ENCODE peak calls at places on chromosomes 6 and 20, in four cellular contexts. B is IMR-90, D is neuronal stem cell, W is mesenchymal stem cell. S is an unnamed sample.

GRCh38 chr20:38291961-38292360 is 12.0 kb upstream of the BPI start:
- DNase-seq in B (no peak), D (no peak), W (no peak), S (no peak)

GRCh38 chr6:5899216-5900045 is 107.3 kb downstream of the NRN1 start:
- DNase-seq in B (no peak), D (no peak), W (no peak), S (no peak)

GRCh38 chr6:142210606-142211005 is 63.5 kb downstream of the VTA1 start:
- DNase-seq in B (peak), D (no peak), W (no peak), S (no peak)

GRCh38 chr6:110613356-110613755 is 136.9 kb upstream of the SLC22A16 start:
- DNase-seq in B (no peak), D (no peak), W (no peak), S (no peak)

GRCh38 chr6:41193884-41194283 is 7.1 kb downstream of the TREML2 start:
- DNase-seq in B (no peak), D (no peak), W (no peak), S (peak)

GRCh38 chr6:40626886-40627285 is 39.7 kb upstream of the LRFN2 start:
- DNase-seq in B (no peak), D (no peak), W (peak), S (no peak)

GRCh38 chr20:34364013-34364382 is 925 bp downstream of the ITCH start:
- DNase-seq in B (peak), D (no peak), W (peak), S (no peak)

GRCh38 chr20:17875106-17875980 is 93.3 kb downstream of the SNX5 start:
- DNase-seq in B (peak), D (no peak), W (no peak), S (no peak)

GRCh38 chr20:49888341-49889244 is 26.7 kb downstream of the SPATA2 start:
- DNase-seq in B (peak), D (peak), W (peak), S (peak)

GRCh38 chr6:118632359-118632758 is 19.0 kb downstream of the CEP85L start:
- DNase-seq in B (no peak), D (no peak), W (no peak), S (no peak)

GRCh38 chr20:1388706-1389483 is 4.0 kb downstream of the FKBP1A start:
- DNase-seq in B (no peak), D (no peak), W (no peak), S (no peak)

GRCh38 chr6:136114661-136115060 is 135.4 kb downstream of the MTFR2 start:
- DNase-seq in B (no peak), D (no peak), W (no peak), S (no peak)

GRCh38 chr6:108350528-108350927 is 55.7 kb downstream of the AFG1L start:
- DNase-seq in B (no peak), D (no peak), W (no peak), S (no peak)

GRCh38 chr6:121691126-121691540 is 255.7 kb downstream of the GJA1 start:
- DNase-seq in B (peak), D (no peak), W (no peak), S (no peak)

GRCh38 chr6:18307006-18307405 is 42.7 kb upstream of the DEK start:
- DNase-seq in B (peak), D (no peak), W (peak), S (no peak)

GRCh38 chr20:9200196-9200595 is 131.3 kb downstream of the PLCB4 start:
- DNase-seq in B (no peak), D (no peak), W (peak), S (no peak)

GRCh38 chr6:138957903-138958302 is 30.1 kb downstream of the REPS1 start:
- DNase-seq in B (no peak), D (no peak), W (no peak), S (no peak)

GRCh38 chr20:25277941-25278521 is 30.1 kb downstream of the PYGB start:
- DNase-seq in B (no peak), D (no peak), W (no peak), S (no peak)

GRCh38 chr20:11394145-11394833 is 523.4 kb upstream of the BTBD3 start:
- DNase-seq in B (peak), D (no peak), W (peak), S (no peak)

GRCh38 chr20:48329676-48330644 is 497.8 kb downstream of the PREX1 start:
- DNase-seq in B (peak), D (no peak), W (peak), S (peak)

GRCh38 chr6:137001287-137001976 is 43.3 kb downstream of the IL20RA start:
- DNase-seq in B (no peak), D (no peak), W (no peak), S (no peak)

GRCh38 chr6:131821408-131821807 is 13.6 kb downstream of the ENPP1 start:
- DNase-seq in B (no peak), D (no peak), W (no peak), S (no peak)

GRCh38 chr6:167714166-167714565 is 112.5 kb upstream of the AFDN start:
- DNase-seq in B (no peak), D (no peak), W (peak), S (no peak)

GRCh38 chr6:34912715-34913464 is 23.8 kb downstream of the ANKS1A start:
- DNase-seq in B (peak), D (no peak), W (peak), S (no peak)

GRCh38 chr6:109480993-109481480 is 2.0 kb downstream of the ZBTB24 start:
- DNase-seq in B (no peak), D (no peak), W (no peak), S (no peak)

GRCh38 chr6:109484161-109484560 is 1.1 kb upstream of the ZBTB24 start:
- DNase-seq in B (no peak), D (no peak), W (peak), S (no peak)

GRCh38 chr6:109485536-109485935 is 2.5 kb upstream of the ZBTB24 start:
- DNase-seq in B (no peak), D (no peak), W (no peak), S (no peak)

GRCh38 chr6:109483744-109484075 is 691 bp upstream of the ZBTB24 start:
- DNase-seq in B (no peak), D (no peak), W (no peak), S (no peak)

GRCh38 chr6:109482913-109483743 is at the start of gene ZBTB24:
- DNase-seq in B (peak), D (peak), W (peak), S (peak)
- H2BK120ac ChIP-seq in B (no peak), D (no peak), W (peak), S (no peak)

GRCh38 chr20:58891076-58891685 is 38.7 kb downstream of the GNAS start:
- DNase-seq in B (peak), D (peak), W (peak), S (peak)
- H2BK120ac ChIP-seq in B (no peak), D (no peak), W (peak), S (no peak)

GRCh38 chr20:41030536-41031242 is 2.1 kb downstream of the TOP1 start:
- DNase-seq in B (peak), D (no peak), W (peak), S (no peak)

GRCh38 chr20:41027872-41028358 is 707 bp upstream of the TOP1 start:
- DNase-seq in B (no peak), D (no peak), W (no peak), S (no peak)

GRCh38 chr20:41031243-41031619 is 2.6 kb downstream of the TOP1 start:
- DNase-seq in B (no peak), D (no peak), W (no peak), S (no peak)

GRCh38 chr20:41028359-41029149 is at the start of gene TOP1:
- DNase-seq in B (peak), D (peak), W (peak), S (peak)

GRCh38 chr20:41029150-41029872 is 689 bp downstream of the TOP1 start:
- DNase-seq in B (no peak), D (peak), W (peak), S (peak)
- H2BK120ac ChIP-seq in B (peak), D (no peak), W (peak), S (no peak)

GRCh38 chr20:54690323-54690722 is 214.9 kb downstream of the DOK5 start:
- DNase-seq in B (no peak), D (no peak), W (no peak), S (no peak)

GRCh38 chr20:54694516-54694915 is 219.1 kb downstream of the DOK5 start:
- DNase-seq in B (no peak), D (no peak), W (no peak), S (no peak)

GRCh38 chr20:54691335-54691734 is 215.9 kb downstream of the DOK5 start:
- DNase-seq in B (no peak), D (no peak), W (no peak), S (no peak)

GRCh38 chr20:54688476-54688875 is 213.1 kb downstream of the DOK5 start:
- DNase-seq in B (no peak), D (no peak), W (no peak), S (no peak)

GRCh38 chr20:54692168-54692887 is 216.9 kb downstream of the DOK5 start:
- DNase-seq in B (no peak), D (no peak), W (no peak), S (no peak)
- H2BK120ac ChIP-seq in B (no peak), D (no peak), W (no peak), S (no peak)

GRCh38 chr6:129684323-129684884 is 25.6 kb downstream of the ARHGAP18 start:
- DNase-seq in B (no peak), D (no peak), W (peak), S (no peak)
- H2BK120ac ChIP-seq in B (peak), D (no peak), W (peak), S (no peak)

GRCh38 chr6:157757430-157758403 is 65.3 kb upstream of the SNX9 start:
- DNase-seq in B (no peak), D (no peak), W (no peak), S (no peak)
- H2BK120ac ChIP-seq in B (peak), D (no peak), W (no peak), S (no peak)

DNA sequence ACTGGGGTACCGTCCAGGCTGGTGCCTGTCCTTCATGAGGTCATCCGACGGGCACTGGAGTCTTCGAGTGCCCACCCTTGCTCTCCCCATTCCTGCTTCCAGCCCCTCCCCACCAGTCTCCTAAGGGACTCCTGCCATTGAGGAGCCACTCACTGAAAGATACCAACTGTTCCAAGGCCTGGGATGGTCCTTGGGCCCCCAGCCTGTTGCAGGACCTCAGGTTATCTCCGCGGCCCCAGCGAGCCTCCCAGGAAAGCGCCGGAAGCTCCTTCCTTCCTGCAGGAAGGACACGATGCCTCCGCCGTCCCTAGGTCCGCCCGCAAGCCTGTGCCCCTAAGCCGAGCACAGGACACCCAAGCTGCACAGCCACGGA is 1.2 kb downstream of the NKAIN4 start:
- DNase-seq in B (no peak), D (no peak), W (no peak), S (no peak)
- H2BK120ac ChIP-seq in B (no peak), D (peak), W (no peak), S (no peak)

GRCh38 chr6:73579389-73579788 is 58.6 kb upstream of the EEF1A1 start:
- DNase-seq in B (no peak), D (no peak), W (no peak), S (no peak)
- H2BK120ac ChIP-seq in B (peak), D (peak), W (peak), S (peak)

GRCh38 chr6:11391934-11392777 is 145.4 kb upstream of the TMEM170B start:
- DNase-seq in B (no peak), D (no peak), W (no peak), S (no peak)
- H2BK120ac ChIP-seq in B (no peak), D (no peak), W (no peak), S (no peak)

GRCh38 chr20:63847374-63848002 is 13.8 kb upstream of the ABHD16B start:
- DNase-seq in B (no peak), D (no peak), W (no peak), S (peak)

GRCh38 chr20:63844384-63845025 is 13.4 kb upstream of the ZBTB46 start:
- DNase-seq in B (no peak), D (no peak), W (no peak), S (no peak)

GRCh38 chr20:63848003-63848911 is 13.0 kb upstream of the ABHD16B start:
- DNase-seq in B (no peak), D (no peak), W (no peak), S (no peak)

GRCh38 chr20:63846938-63847373 is 14.3 kb upstream of the ABHD16B start:
- DNase-seq in B (no peak), D (no peak), W (peak), S (no peak)

GRCh38 chr20:63846128-63846771 is 15.0 kb upstream of the ABHD16B start:
- DNase-seq in B (no peak), D (no peak), W (peak), S (no peak)
- H2BK120ac ChIP-seq in B (peak), D (no peak), W (peak), S (no peak)